ENCODE peak calls at places on chromosomes 2 and 18, in six cellular contexts. N, S, F, V, L and R are unnamed samples.

GRCh38 chr2:203579131-203579643 is 44.1 kb upstream of the RAPH1 start:
- DNase-seq in N (peak; percentile 54), S (peak; percentile 84), F (peak; percentile 72), V (no peak), L (no peak), R (no peak)

GRCh38 chr2:1886405-1886992 is 142.2 kb upstream of the PXDN start:
- DNase-seq in N (peak; percentile 74), S (no peak), F (peak; percentile 56), V (peak; percentile 68), L (no peak), R (no peak)

GRCh38 chr2:172968061-172968469 is 107.6 kb upstream of the MAP3K20 start:
- DNase-seq in N (peak; percentile 94), S (no peak), F (no peak), V (peak; percentile 83), L (peak; percentile 78), R (no peak)

GRCh38 chr2:23693606-23693951 is 233.3 kb downstream of the ATAD2B start:
- DNase-seq in N (no peak), S (peak; percentile 28), F (no peak), V (no peak), L (peak; percentile 20), R (no peak)

GRCh38 chr2:31987454-31987853 is 23.4 kb downstream of the MEMO1 start:
- DNase-seq in N (peak; percentile 44), S (no peak), F (no peak), V (peak; percentile 33), L (no peak), R (no peak)

GRCh38 chr18:41372266-41372665 is 582.8 kb upstream of the PIK3C3 start:
- DNase-seq in N (no peak), S (no peak), F (no peak), V (no peak), L (no peak), R (no peak)

GRCh38 chr2:84894758-84895520 is 10.5 kb upstream of the TMSB10 start:
- DNase-seq in N (peak; percentile 89), S (no peak), F (no peak), V (no peak), L (no peak), R (no peak)

GRCh38 chr2:38750011-38750792 is 959 bp downstream of the SRSF7 start:
- DNase-seq in N (peak; percentile 47), S (no peak), F (peak; percentile 67), V (peak; percentile 57), L (peak; percentile 71), R (no peak)

GRCh38 chr2:171531291-171531690 is 9.0 kb downstream of the CYBRD1 start:
- DNase-seq in N (peak; percentile 78), S (no peak), F (no peak), V (peak; percentile 40), L (peak; percentile 69), R (no peak)

GRCh38 chr2:127953128-127953718 is 67.5 kb upstream of the AMMECR1L start:
- DNase-seq in N (peak; percentile 55), S (no peak), F (peak; percentile 45), V (peak; percentile 68), L (peak; percentile 52), R (no peak)

GRCh38 chr18:42141439-42141838 is 186.4 kb downstream of the PIK3C3 start:
- DNase-seq in N (peak; percentile 2), S (no peak), F (no peak), V (no peak), L (no peak), R (no peak)

GRCh38 chr2:235541016-235541415 is 47.2 kb downstream of the AGAP1 start:
- DNase-seq in N (no peak), S (no peak), F (no peak), V (no peak), L (no peak), R (no peak)

GRCh38 chr2:235543126-235543750 is 49.4 kb downstream of the AGAP1 start:
- DNase-seq in N (no peak), S (no peak), F (no peak), V (no peak), L (no peak), R (no peak)

GRCh38 chr2:235542728-235543125 is 48.9 kb downstream of the AGAP1 start:
- DNase-seq in N (no peak), S (no peak), F (no peak), V (no peak), L (no peak), R (no peak)

GRCh38 chr2:235543851-235544686 is 50.2 kb downstream of the AGAP1 start:
- DNase-seq in N (no peak), S (no peak), F (peak; percentile 10), V (no peak), L (no peak), R (no peak)

GRCh38 chr2:235541838-235542549 is 48.2 kb downstream of the AGAP1 start:
- DNase-seq in N (no peak), S (no peak), F (no peak), V (no peak), L (no peak), R (no peak)
- H3K4me1 ChIP-seq in N (no peaks in the 10 kb centered on the region), S (peaks cover 18% of the 10 kb centered on the region), F (peaks cover 12% of the 10 kb centered on the region), V (peaks cover 2% of the 10 kb centered on the region), L (no peaks in the 10 kb centered on the region), R (no peaks in the 10 kb centered on the region)

DNA sequence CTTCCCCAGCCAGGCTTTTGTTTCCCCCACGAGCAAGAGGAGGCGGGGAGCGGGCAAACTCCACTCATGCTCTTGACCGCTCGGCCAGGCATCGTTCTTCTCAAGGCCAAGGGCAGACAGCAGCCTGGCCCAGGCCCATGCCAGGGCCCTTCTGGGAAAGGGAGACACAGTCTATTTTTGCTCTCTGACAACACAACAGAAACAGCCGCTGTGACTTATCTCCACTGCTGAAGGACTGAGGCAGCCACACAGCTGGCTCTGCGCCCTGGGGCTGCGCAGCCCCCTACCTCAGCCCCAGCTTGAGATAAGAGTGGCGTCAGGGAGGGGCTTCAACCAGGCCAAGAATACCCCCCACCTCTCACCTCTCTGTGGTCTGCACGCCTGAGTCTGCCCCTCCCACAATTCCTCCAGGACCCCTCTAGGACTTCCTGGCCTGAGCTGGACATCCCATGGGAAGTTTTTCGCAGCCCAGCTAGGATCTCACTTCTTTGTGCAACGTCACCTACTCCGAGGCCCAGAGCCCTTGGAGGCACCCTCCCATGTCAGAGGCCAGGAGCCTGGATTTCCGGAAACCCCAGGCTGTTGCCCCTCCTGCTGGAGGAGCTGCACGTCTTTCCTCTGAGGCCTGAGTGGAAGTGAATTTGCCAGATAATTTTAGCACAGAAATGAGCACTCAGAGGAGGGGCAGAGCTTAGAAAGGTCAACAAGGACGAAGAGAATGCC is 118.9 kb upstream of the OTOS start:
- DNase-seq in N (peak; percentile 82), S (peak; percentile 42), F (no peak), V (peak; percentile 84), L (peak; percentile 91), R (no peak)
- H3K27ac ChIP-seq in N (no peak overlapping the region), S (no peak overlapping the region), F (peak overlapping the region; percentile 39), V (peak overlapping the region; percentile 98), L (peak overlapping the region; percentile 99), R (no peak overlapping the region)

GRCh38 chr2:234673501-234673900 is 176.6 kb upstream of the ARL4C start:
- DNase-seq in N (no peak), S (no peak), F (no peak), V (no peak), L (no peak), R (no peak)
- H3K4me1 ChIP-seq in N (peaks cover 5% of the 10 kb centered on the region), S (peaks cover 54% of the 10 kb centered on the region), F (no peaks in the 10 kb centered on the region), V (no peaks in the 10 kb centered on the region), L (no peaks in the 10 kb centered on the region), R (no peaks in the 10 kb centered on the region)

GRCh38 chr2:102187191-102188150 is 648 bp downstream of the IL1RL2 start:
- DNase-seq in N (peak; percentile 72), S (no peak), F (peak; percentile 68), V (peak; percentile 65), L (peak; percentile 70), R (peak; percentile 10)
- H3K27ac ChIP-seq in N (no peak overlapping the region), S (no peak overlapping the region), F (peak overlapping the region; percentile 61), V (peak overlapping the region; percentile 20), L (no peak overlapping the region), R (no peak overlapping the region)